ENCODE peak calls at places on chromosomes 16 and 17, in nine cellular contexts. One of them, this sample, is unnamed.

GRCh38 chr17:15649861-15650391 is 30.4 kb upstream of the FBXW10B start:
- DNase-seq in GM23248: peak; percentile 76
- DNase-seq in endodermal cell: peak; percentile 40
- DNase-seq in IMR-90: peak; percentile 55
- DNase-seq in tibial artery: peak; percentile 46
- DNase-seq in breast epithelium: peak; percentile 57
- DNase-seq in fibroblast of lung: peak; percentile 60
- DNase-seq in PC-9: peak; percentile 79
- DNase-seq in thoracic aorta: no peak
- DNase-seq in this sample: peak; percentile 79

GRCh38 chr17:44390250-44390649 is 801 bp upstream of the ITGA2B start:
- DNase-seq in breast epithelium: no peak
- DNase-seq in GM23248: no peak
- DNase-seq in IMR-90: no peak
- DNase-seq in PC-9: no peak
- DNase-seq in tibial artery: no peak
- DNase-seq in endodermal cell: no peak
- DNase-seq in fibroblast of lung: no peak
- DNase-seq in thoracic aorta: no peak
- DNase-seq in this sample: no peak

GRCh38 chr17:80261895-80262279 is 1.2 kb downstream of the RNF213 start:
- DNase-seq in GM23248: no peak
- DNase-seq in endodermal cell: no peak
- DNase-seq in IMR-90: no peak
- DNase-seq in PC-9: no peak
- DNase-seq in tibial artery: no peak
- DNase-seq in fibroblast of lung: no peak
- DNase-seq in thoracic aorta: no peak
- DNase-seq in breast epithelium: no peak
- DNase-seq in this sample: no peak

GRCh38 chr17:48187867-48188608 is 80.5 kb downstream of the SNX11 start:
- DNase-seq in PC-9: no peak
- DNase-seq in tibial artery: no peak
- DNase-seq in fibroblast of lung: no peak
- DNase-seq in breast epithelium: no peak
- DNase-seq in thoracic aorta: no peak
- DNase-seq in IMR-90: no peak
- DNase-seq in endodermal cell: no peak
- DNase-seq in GM23248: no peak
- DNase-seq in this sample: no peak

GRCh38 chr17:48153711-48154642 is 46.4 kb downstream of the SNX11 start:
- DNase-seq in endodermal cell: peak; percentile 85
- DNase-seq in fibroblast of lung: peak; percentile 35
- DNase-seq in IMR-90: peak; percentile 54
- DNase-seq in breast epithelium: no peak
- DNase-seq in thoracic aorta: no peak
- DNase-seq in GM23248: peak; percentile 72
- DNase-seq in PC-9: peak; percentile 64
- DNase-seq in tibial artery: no peak
- DNase-seq in this sample: no peak

GRCh38 chr17:16470302-16470701 is 21.7 kb downstream of the LRRC75A start:
- DNase-seq in thoracic aorta: no peak
- DNase-seq in GM23248: no peak
- DNase-seq in breast epithelium: no peak
- DNase-seq in endodermal cell: no peak
- DNase-seq in fibroblast of lung: no peak
- DNase-seq in PC-9: no peak
- DNase-seq in IMR-90: no peak
- DNase-seq in tibial artery: no peak
- DNase-seq in this sample: no peak

GRCh38 chr17:15510361-15510760 is 42.9 kb upstream of the CDRT4 start:
- DNase-seq in thoracic aorta: peak; percentile 28
- DNase-seq in tibial artery: no peak
- DNase-seq in PC-9: no peak
- DNase-seq in GM23248: peak; percentile 88
- DNase-seq in breast epithelium: no peak
- DNase-seq in IMR-90: peak; percentile 83
- DNase-seq in endodermal cell: no peak
- DNase-seq in fibroblast of lung: peak; percentile 88
- DNase-seq in this sample: no peak

GRCh38 chr17:48915459-48916282 is 7.5 kb downstream of the UBE2Z start:
- DNase-seq in fibroblast of lung: peak; percentile 84
- DNase-seq in thoracic aorta: no peak
- DNase-seq in tibial artery: peak; percentile 25
- DNase-seq in endodermal cell: no peak
- DNase-seq in breast epithelium: no peak
- DNase-seq in GM23248: peak; percentile 96
- DNase-seq in IMR-90: peak; percentile 93
- DNase-seq in PC-9: peak; percentile 85
- DNase-seq in this sample: no peak

GRCh38 chr16:51110618-51111234 is 40.3 kb downstream of the SALL1 start:
- DNase-seq in tibial artery: no peak
- DNase-seq in GM23248: no peak
- DNase-seq in fibroblast of lung: no peak
- DNase-seq in breast epithelium: no peak
- DNase-seq in thoracic aorta: no peak
- DNase-seq in IMR-90: no peak
- DNase-seq in endodermal cell: no peak
- DNase-seq in PC-9: no peak
- DNase-seq in this sample: no peak

GRCh38 chr17:17305282-17305801 is 2.2 kb downstream of the NT5M start:
- DNase-seq in fibroblast of lung: no peak
- DNase-seq in tibial artery: no peak
- DNase-seq in thoracic aorta: no peak
- DNase-seq in GM23248: no peak
- DNase-seq in breast epithelium: no peak
- DNase-seq in endodermal cell: no peak
- DNase-seq in PC-9: no peak
- DNase-seq in IMR-90: no peak
- DNase-seq in this sample: no peak

GRCh38 chr17:73145641-73146040 is 19.2 kb upstream of the SSTR2 start:
- DNase-seq in PC-9: no peak
- DNase-seq in thoracic aorta: no peak
- DNase-seq in tibial artery: no peak
- DNase-seq in IMR-90: no peak
- DNase-seq in endodermal cell: no peak
- DNase-seq in breast epithelium: no peak
- DNase-seq in GM23248: no peak
- DNase-seq in fibroblast of lung: no peak
- DNase-seq in this sample: no peak

GRCh38 chr17:21287703-21288449 is 3.4 kb downstream of the MAP2K3 start:
- DNase-seq in tibial artery: peak; percentile 97
- DNase-seq in GM23248: peak; percentile 98
- DNase-seq in breast epithelium: peak; percentile 95
- DNase-seq in thoracic aorta: peak; percentile 94
- DNase-seq in endodermal cell: no peak
- DNase-seq in IMR-90: peak; percentile 97
- DNase-seq in fibroblast of lung: peak; percentile 93
- DNase-seq in PC-9: peak; percentile 96
- DNase-seq in this sample: peak; percentile 100

GRCh38 chr17:40901981-40902862 is 17.2 kb upstream of the KRT20 start:
- DNase-seq in thoracic aorta: no peak
- DNase-seq in GM23248: peak; percentile 61
- DNase-seq in breast epithelium: no peak
- DNase-seq in PC-9: peak; percentile 97
- DNase-seq in endodermal cell: peak; percentile 64
- DNase-seq in fibroblast of lung: no peak
- DNase-seq in IMR-90: peak; percentile 71
- DNase-seq in tibial artery: no peak
- DNase-seq in this sample: no peak

GRCh38 chr16:71515026-71515425 is 11.2 kb upstream of the CHST4 start:
- DNase-seq in PC-9: peak; percentile 98
- DNase-seq in fibroblast of lung: no peak
- DNase-seq in thoracic aorta: no peak
- DNase-seq in tibial artery: no peak
- DNase-seq in GM23248: no peak
- DNase-seq in breast epithelium: no peak
- DNase-seq in IMR-90: no peak
- DNase-seq in endodermal cell: peak; percentile 61
- DNase-seq in this sample: no peak

DNA sequence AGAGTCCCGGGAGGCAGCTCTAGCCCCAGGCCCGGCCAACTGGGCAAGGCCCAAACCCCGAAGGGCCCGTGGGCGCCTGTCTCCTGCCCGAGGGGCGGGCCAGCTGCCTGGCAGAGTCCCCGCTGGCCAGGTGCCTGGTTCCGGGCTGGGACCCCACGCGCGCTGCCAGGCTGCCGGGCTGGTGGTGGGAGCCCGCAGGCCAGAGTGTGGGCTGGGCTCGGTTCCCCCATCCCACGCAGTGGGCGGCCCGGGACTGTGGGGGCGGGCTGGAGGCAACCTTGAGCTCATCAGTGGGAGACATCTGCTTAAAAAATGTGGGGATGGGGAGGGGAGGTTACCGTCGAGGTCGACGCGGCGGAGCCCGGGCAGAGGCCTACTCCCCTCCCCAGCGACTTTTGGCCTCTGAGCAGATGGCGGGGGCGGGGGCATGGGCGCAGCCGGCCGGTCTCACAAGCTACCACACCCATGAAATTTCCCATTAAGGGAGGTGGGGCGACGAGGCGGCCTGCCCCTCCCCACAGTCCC is 176.4 kb upstream of the GSE1 start:
- DNase-seq in endodermal cell: no peak
- DNase-seq in PC-9: no peak
- DNase-seq in GM23248: peak; percentile 44
- DNase-seq in thoracic aorta: no peak
- DNase-seq in tibial artery: no peak
- DNase-seq in fibroblast of lung: no peak
- DNase-seq in IMR-90: no peak
- DNase-seq in breast epithelium: no peak
- DNase-seq in this sample: no peak
- H3K27ac ChIP-seq in endodermal cell: peak overlapping the region; percentile 73
- H3K27ac ChIP-seq in PC-9: no peak overlapping the region
- H3K27ac ChIP-seq in GM23248: peak overlapping the region; percentile 17
- H3K27ac ChIP-seq in thoracic aorta: peak overlapping the region; percentile 25
- H3K27ac ChIP-seq in tibial artery: peak overlapping the region; percentile 73
- H3K27ac ChIP-seq in fibroblast of lung: no peak overlapping the region
- H3K27ac ChIP-seq in IMR-90: no peak overlapping the region
- H3K27ac ChIP-seq in breast epithelium: peak overlapping the region; percentile 92
- H3K27ac ChIP-seq in this sample: peak overlapping the region; percentile 71

DNA sequence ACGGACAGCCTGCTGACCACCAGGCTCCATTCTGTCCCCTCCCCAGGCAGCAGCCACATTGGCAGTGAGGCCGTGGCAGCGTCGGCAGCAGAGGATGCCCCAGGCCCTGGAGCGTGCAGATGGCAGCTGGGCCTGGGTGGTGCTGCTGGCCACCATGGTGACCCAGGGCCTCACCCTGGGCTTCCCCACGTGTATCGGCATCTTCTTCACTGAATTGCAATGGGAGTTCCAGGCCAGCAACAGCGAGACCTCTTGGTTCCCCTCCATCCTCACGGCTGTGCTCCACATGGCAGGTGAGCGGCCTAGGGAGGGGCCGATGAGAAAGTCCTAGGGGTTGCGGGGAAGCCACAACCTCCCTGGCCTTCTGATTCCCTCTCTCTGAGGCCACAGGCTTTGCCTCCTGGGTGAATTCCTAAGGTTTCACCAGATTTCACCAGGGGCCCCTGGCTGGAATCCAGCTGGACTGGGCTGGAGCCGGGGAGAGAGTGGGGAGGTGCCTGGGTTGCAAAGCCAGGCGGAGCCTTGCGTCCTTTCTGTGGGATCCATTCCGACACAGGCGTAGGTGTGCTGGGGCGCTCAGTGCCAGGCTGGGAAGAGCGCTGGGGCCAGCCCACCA is 5.9 kb downstream of the SLC16A5 start:
- DNase-seq in IMR-90: no peak
- DNase-seq in PC-9: no peak
- DNase-seq in fibroblast of lung: no peak
- DNase-seq in tibial artery: no peak
- DNase-seq in thoracic aorta: no peak
- DNase-seq in endodermal cell: no peak
- DNase-seq in GM23248: no peak
- DNase-seq in breast epithelium: peak; percentile 46
- DNase-seq in this sample: no peak
- H3K27ac ChIP-seq in IMR-90: no peak overlapping the region
- H3K27ac ChIP-seq in PC-9: peak overlapping the region; percentile 89
- H3K27ac ChIP-seq in fibroblast of lung: no peak overlapping the region
- H3K27ac ChIP-seq in tibial artery: no peak overlapping the region
- H3K27ac ChIP-seq in thoracic aorta: no peak overlapping the region
- H3K27ac ChIP-seq in endodermal cell: no peak overlapping the region
- H3K27ac ChIP-seq in GM23248: no peak overlapping the region
- H3K27ac ChIP-seq in breast epithelium: peak overlapping the region; percentile 96
- H3K27ac ChIP-seq in this sample: no peak overlapping the region

GRCh38 chr16:12141073-12141472 is 164.5 kb downstream of the SNX29 start:
- DNase-seq in endodermal cell: no peak
- DNase-seq in fibroblast of lung: peak; percentile 45
- DNase-seq in breast epithelium: no peak
- DNase-seq in PC-9: no peak
- DNase-seq in thoracic aorta: no peak
- DNase-seq in GM23248: peak; percentile 26
- DNase-seq in IMR-90: peak; percentile 54
- DNase-seq in tibial artery: no peak
- DNase-seq in this sample: no peak
- H3K27ac ChIP-seq in endodermal cell: no peak overlapping the region
- H3K27ac ChIP-seq in fibroblast of lung: no peak overlapping the region
- H3K27ac ChIP-seq in breast epithelium: no peak overlapping the region
- H3K27ac ChIP-seq in PC-9: no peak overlapping the region
- H3K27ac ChIP-seq in thoracic aorta: no peak overlapping the region
- H3K27ac ChIP-seq in GM23248: no peak overlapping the region
- H3K27ac ChIP-seq in IMR-90: no peak overlapping the region
- H3K27ac ChIP-seq in tibial artery: no peak overlapping the region
- H3K27ac ChIP-seq in this sample: no peak overlapping the region

GRCh38 chr16:7393680-7394079 is 61.0 kb downstream of the RBFOX1 start:
- DNase-seq in thoracic aorta: no peak
- DNase-seq in tibial artery: no peak
- DNase-seq in endodermal cell: no peak
- DNase-seq in fibroblast of lung: no peak
- DNase-seq in IMR-90: no peak
- DNase-seq in GM23248: no peak
- DNase-seq in breast epithelium: no peak
- DNase-seq in PC-9: no peak
- DNase-seq in this sample: no peak
- H3K27ac ChIP-seq in thoracic aorta: no peak overlapping the region
- H3K27ac ChIP-seq in tibial artery: no peak overlapping the region
- H3K27ac ChIP-seq in endodermal cell: no peak overlapping the region
- H3K27ac ChIP-seq in fibroblast of lung: no peak overlapping the region
- H3K27ac ChIP-seq in IMR-90: no peak overlapping the region
- H3K27ac ChIP-seq in GM23248: no peak overlapping the region
- H3K27ac ChIP-seq in breast epithelium: no peak overlapping the region
- H3K27ac ChIP-seq in PC-9: no peak overlapping the region
- H3K27ac ChIP-seq in this sample: no peak overlapping the region

DNA sequence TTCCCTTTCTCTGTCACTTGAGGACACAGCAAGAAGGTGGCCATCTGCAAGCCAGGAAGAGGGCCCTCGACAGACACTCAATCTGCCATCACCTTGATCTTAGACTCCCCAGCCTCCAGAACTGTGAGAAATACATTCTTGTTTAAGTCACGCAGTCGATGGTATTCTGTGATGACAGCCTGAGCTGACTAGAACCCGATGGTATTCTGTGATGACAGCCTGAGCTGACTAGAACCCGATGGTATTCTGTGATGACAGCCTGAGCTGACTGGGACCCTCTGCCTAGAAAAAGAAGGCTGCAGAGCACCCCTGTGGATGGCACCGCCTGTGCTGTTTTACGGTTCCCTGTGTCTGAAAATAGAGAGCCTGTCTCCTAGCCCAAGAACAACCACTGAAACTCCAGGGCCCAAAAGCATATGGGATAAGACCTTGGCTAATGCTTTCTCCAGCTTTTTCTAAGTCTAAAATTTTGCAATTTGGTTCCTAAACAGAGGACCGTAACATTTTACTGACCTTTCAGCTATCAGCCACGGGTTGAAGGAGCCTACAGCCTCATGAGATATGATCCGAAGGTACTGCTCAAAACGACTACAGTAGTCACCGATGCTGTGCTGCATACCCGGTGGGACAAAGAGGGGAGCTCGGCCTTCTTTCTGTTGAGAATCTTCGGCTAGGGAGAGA is 33.1 kb upstream of the PITPNM3 start:
- DNase-seq in GM23248: peak; percentile 80
- DNase-seq in PC-9: no peak
- DNase-seq in endodermal cell: no peak
- DNase-seq in IMR-90: peak; percentile 58
- DNase-seq in thoracic aorta: no peak
- DNase-seq in breast epithelium: no peak
- DNase-seq in fibroblast of lung: no peak
- DNase-seq in tibial artery: no peak
- DNase-seq in this sample: no peak
- H3K27ac ChIP-seq in GM23248: peak overlapping the region; percentile 71
- H3K27ac ChIP-seq in PC-9: no peak overlapping the region
- H3K27ac ChIP-seq in endodermal cell: no peak overlapping the region
- H3K27ac ChIP-seq in IMR-90: peak overlapping the region; percentile 49
- H3K27ac ChIP-seq in thoracic aorta: no peak overlapping the region
- H3K27ac ChIP-seq in breast epithelium: no peak overlapping the region
- H3K27ac ChIP-seq in fibroblast of lung: peak overlapping the region; percentile 46
- H3K27ac ChIP-seq in tibial artery: no peak overlapping the region
- H3K27ac ChIP-seq in this sample: no peak overlapping the region

This sample was measured in coronary artery.